ENCODE peak calls at places on chromosomes 5 and 9, in ten cellular contexts. N, T, V, H, I, K, R, Z, B and E are unnamed samples. For H3K9me3, the result is how much of the 10 kb centered on the place peaks cover.

GRCh38 chr5:126718246-126718868 is 58.6 kb upstream of the LMNB1 start:
- DNase-seq in N (peak), T (peak), V (no peak), H (no peak), I (no peak), K (no peak), R (no peak), Z (no peak), B (no peak), E (no peak)

GRCh38 chr5:79130781-79131180 is 19.2 kb downstream of the BHMT start:
- DNase-seq in N (no peak), T (no peak), V (no peak), H (no peak), I (no peak), K (no peak), R (no peak), Z (no peak), B (no peak), E (no peak)

GRCh38 chr9:21919377-21920362 is 74.5 kb downstream of the CDKN2A start:
- DNase-seq in N (no peak), T (no peak), V (no peak), H (peak), I (no peak), K (no peak), R (no peak), Z (no peak), B (peak), E (no peak)

GRCh38 chr5:39080597-39081204 is 6.5 kb upstream of the RICTOR start:
- DNase-seq in N (peak), T (peak), V (peak), H (peak), I (no peak), K (peak), R (no peak), Z (peak), B (peak), E (peak)

GRCh38 chr5:124677376-124677998 is 69.0 kb downstream of the ZNF608 start:
- DNase-seq in N (no peak), T (no peak), V (peak), H (no peak), I (no peak), K (no peak), R (no peak), Z (no peak), B (no peak), E (no peak)

GRCh38 chr9:90838098-90838497 is 36.5 kb downstream of the SYK start:
- DNase-seq in N (no peak), T (no peak), V (no peak), H (peak), I (no peak), K (no peak), R (no peak), Z (peak), B (no peak), E (no peak)

GRCh38 chr5:174505621-174506020 is 218.8 kb upstream of the MSX2 start:
- DNase-seq in N (no peak), T (no peak), V (no peak), H (no peak), I (no peak), K (no peak), R (no peak), Z (no peak), B (no peak), E (no peak)

GRCh38 chr9:78261403-78262001 is 25.6 kb downstream of the CEP78 start:
- DNase-seq in N (peak), T (no peak), V (no peak), H (peak), I (no peak), K (no peak), R (no peak), Z (no peak), B (no peak), E (no peak)

GRCh38 chr9:15211994-15212501 is 95.0 kb downstream of the TTC39B start:
- DNase-seq in N (no peak), T (no peak), V (no peak), H (no peak), I (no peak), K (no peak), R (no peak), Z (no peak), B (no peak), E (no peak)

GRCh38 chr5:150492621-150493020 is 15.3 kb upstream of the NDST1 start:
- DNase-seq in N (no peak), T (no peak), V (peak), H (no peak), I (no peak), K (no peak), R (no peak), Z (no peak), B (no peak), E (no peak)

GRCh38 chr5:125813221-125813974 is 609.8 kb upstream of the GRAMD2B start:
- DNase-seq in N (no peak), T (no peak), V (no peak), H (no peak), I (no peak), K (no peak), R (no peak), Z (no peak), B (no peak), E (no peak)

GRCh38 chr5:172768573-172769323 is 2.2 kb downstream of the DUSP1 start:
- DNase-seq in N (no peak), T (no peak), V (peak), H (no peak), I (peak), K (peak), R (no peak), Z (peak), B (no peak), E (peak)

GRCh38 chr9:29830815-29831214 is 2257.5 kb upstream of the C9orf72 start:
- DNase-seq in N (peak), T (peak), V (no peak), H (no peak), I (no peak), K (peak), R (no peak), Z (no peak), B (no peak), E (no peak)

GRCh38 chr5:173395257-173395932 is 67.2 kb upstream of the STC2 start:
- DNase-seq in N (peak), T (no peak), V (peak), H (no peak), I (no peak), K (no peak), R (no peak), Z (no peak), B (no peak), E (no peak)

GRCh38 chr5:38556115-38556598 is 289 bp downstream of the LIFR start:
- DNase-seq in N (no peak), T (no peak), V (no peak), H (no peak), I (no peak), K (no peak), R (peak), Z (no peak), B (no peak), E (no peak)

GRCh38 chr5:143434261-143435206 is 31.0 kb upstream of the NR3C1 start:
- DNase-seq in N (no peak), T (no peak), V (no peak), H (peak), I (no peak), K (no peak), R (no peak), Z (peak), B (peak), E (no peak)

GRCh38 chr5:174078416-174078815 is 32.9 kb downstream of the NSG2 start:
- DNase-seq in N (no peak), T (no peak), V (no peak), H (no peak), I (no peak), K (no peak), R (no peak), Z (no peak), B (no peak), E (no peak)

GRCh38 chr5:154367101-154367500 is 78.7 kb upstream of the SAP30L start:
- DNase-seq in N (no peak), T (no peak), V (no peak), H (no peak), I (no peak), K (no peak), R (no peak), Z (no peak), B (no peak), E (no peak)

GRCh38 chr9:95103385-95104087 is 214.0 kb downstream of the FANCC start:
- DNase-seq in N (no peak), T (no peak), V (no peak), H (no peak), I (no peak), K (no peak), R (peak), Z (no peak), B (no peak), E (no peak)

GRCh38 chr9:69131682-69132081 is 42.4 kb upstream of the TJP2 start:
- DNase-seq in N (no peak), T (no peak), V (peak), H (no peak), I (peak), K (no peak), R (no peak), Z (peak), B (no peak), E (peak)

GRCh38 chr5:19927919-19928318 is 60.1 kb downstream of the CDH18 start:
- DNase-seq in N (peak), T (peak), V (no peak), H (no peak), I (no peak), K (no peak), R (no peak), Z (no peak), B (no peak), E (no peak)

GRCh38 chr9:82010711-82011110 is 22.1 kb downstream of the SPATA31D1 start:
- DNase-seq in N (no peak), T (no peak), V (no peak), H (no peak), I (no peak), K (no peak), R (no peak), Z (no peak), B (no peak), E (no peak)

GRCh38 chr9:135722365-135722764 is 20.4 kb downstream of the KCNT1 start:
- DNase-seq in N (no peak), T (no peak), V (no peak), H (no peak), I (no peak), K (no peak), R (no peak), Z (no peak), B (no peak), E (no peak)

GRCh38 chr9:116269250-116269649 is 115.7 kb downstream of the PAPPA start:
- DNase-seq in N (peak), T (no peak), V (no peak), H (no peak), I (no peak), K (no peak), R (no peak), Z (no peak), B (no peak), E (no peak)

GRCh38 chr5:135181653-135182052 is 147.6 kb upstream of the PITX1 start:
- DNase-seq in N (no peak), T (no peak), V (no peak), H (no peak), I (no peak), K (no peak), R (no peak), Z (no peak), B (no peak), E (no peak)

GRCh38 chr5:179243333-179243732 is 101.9 kb downstream of the ADAMTS2 start:
- DNase-seq in N (no peak), T (no peak), V (peak), H (no peak), I (no peak), K (peak), R (no peak), Z (no peak), B (no peak), E (no peak)
- H3K4me3 ChIP-seq in N (no peak), T (no peak), V (no peak), H (no peak), I (no peak), K (no peak), R (no peak), Z (no peak), B (no peak), E (no peak)

GRCh38 chr5:140767444-140767843 is 18.5 kb upstream of the PCDHA1 start:
- DNase-seq in N (no peak), T (no peak), V (no peak), H (no peak), I (no peak), K (no peak), R (no peak), Z (no peak), B (no peak), E (no peak)

GRCh38 chr5:140764177-140765020 is 21.5 kb upstream of the PCDHA1 start:
- DNase-seq in N (no peak), T (no peak), V (no peak), H (no peak), I (no peak), K (no peak), R (no peak), Z (no peak), B (no peak), E (no peak)
- H3K9me3 ChIP-seq in N (under half), T (under half), V (under half), H (under half), I (half or more), K (half or more), R (half or more), Z (under half), B (under half), E (half or more)

GRCh38 chr9:38062498-38063362 is 6.3 kb downstream of the SHB start:
- DNase-seq in N (no peak), T (no peak), V (no peak), H (no peak), I (no peak), K (no peak), R (no peak), Z (no peak), B (no peak), E (no peak)
- H3K4me3 ChIP-seq in N (no peak), T (no peak), V (no peak), H (no peak), I (no peak), K (no peak), R (no peak), Z (no peak), B (no peak), E (no peak)

GRCh38 chr5:141258948-141259347 is 13.8 kb downstream of the PCDHB15 start:
- DNase-seq in N (no peak), T (no peak), V (no peak), H (no peak), I (no peak), K (no peak), R (no peak), Z (no peak), B (no peak), E (no peak)

GRCh38 chr5:141261238-141261546 is 16.0 kb downstream of the PCDHB15 start:
- DNase-seq in N (no peak), T (no peak), V (no peak), H (no peak), I (no peak), K (no peak), R (no peak), Z (no peak), B (no peak), E (no peak)

GRCh38 chr5:141258464-141258863 is 13.3 kb downstream of the PCDHB15 start:
- DNase-seq in N (no peak), T (no peak), V (no peak), H (no peak), I (no peak), K (no peak), R (no peak), Z (no peak), B (no peak), E (no peak)

DNA sequence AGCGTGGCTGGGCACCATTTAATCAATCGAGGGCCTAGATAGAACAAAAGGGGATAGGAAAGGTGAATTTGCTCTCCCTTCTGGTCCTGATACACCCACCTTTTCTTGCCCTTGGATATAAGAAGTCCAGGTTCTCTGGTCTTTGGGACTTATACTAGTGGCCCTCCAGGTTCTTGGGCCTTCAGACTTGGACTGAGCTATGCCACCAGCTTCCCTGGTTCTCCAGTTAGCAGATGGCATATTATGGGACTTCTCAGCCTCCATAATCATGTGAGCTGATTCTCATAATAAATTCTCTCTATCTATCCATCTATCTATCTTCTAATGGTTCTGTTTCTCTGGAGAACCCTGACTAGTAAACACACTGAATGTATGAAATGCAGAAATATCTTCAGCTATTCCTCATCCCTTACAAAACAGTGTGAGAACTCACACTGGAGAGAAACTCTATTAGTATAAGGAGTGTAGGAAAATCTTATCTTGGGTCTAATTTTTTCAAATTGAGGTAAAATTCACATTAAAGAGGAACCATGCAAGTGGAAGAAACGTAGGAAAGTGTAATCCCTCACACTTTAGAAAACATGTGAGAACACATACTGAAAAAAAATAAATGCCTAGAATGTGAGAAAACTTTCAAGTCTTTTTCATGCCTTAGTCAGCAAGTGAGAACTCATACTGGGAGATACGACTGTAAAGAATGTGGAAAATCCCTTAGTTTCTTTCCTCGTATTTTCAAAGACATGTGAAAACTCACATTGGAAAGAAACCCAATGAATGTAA is 15.5 kb downstream of the PCDHB15 start:
- DNase-seq in N (peak), T (peak), V (no peak), H (no peak), I (no peak), K (no peak), R (no peak), Z (no peak), B (no peak), E (no peak)
- H3K9me3 ChIP-seq in N (under half), T (under half), V (under half), H (under half), I (half or more), K (half or more), R (half or more), Z (under half), B (under half), E (under half)

GRCh38 chr5:147878066-147878748 is at the start of gene SCGB3A2:
- DNase-seq in N (no peak), T (no peak), V (no peak), H (no peak), I (no peak), K (no peak), R (no peak), Z (no peak), B (no peak), E (no peak)

GRCh38 chr5:147876141-147876540 is 2.4 kb upstream of the SCGB3A2 start:
- DNase-seq in N (no peak), T (no peak), V (no peak), H (no peak), I (no peak), K (no peak), R (no peak), Z (no peak), B (no peak), E (no peak)

GRCh38 chr5:147876626-147877025 is 1.9 kb upstream of the SCGB3A2 start:
- DNase-seq in N (no peak), T (no peak), V (no peak), H (no peak), I (no peak), K (no peak), R (no peak), Z (no peak), B (no peak), E (no peak)

GRCh38 chr5:147879784-147880183 is 1.3 kb downstream of the SCGB3A2 start:
- DNase-seq in N (no peak), T (no peak), V (no peak), H (no peak), I (no peak), K (no peak), R (no peak), Z (no peak), B (no peak), E (no peak)

GRCh38 chr5:147874910-147875367 is 3.6 kb upstream of the SCGB3A2 start:
- DNase-seq in N (no peak), T (no peak), V (no peak), H (no peak), I (no peak), K (no peak), R (no peak), Z (no peak), B (no peak), E (no peak)
- H3K4me3 ChIP-seq in N (no peak), T (no peak), V (no peak), H (no peak), I (no peak), K (no peak), R (no peak), Z (no peak), B (no peak), E (no peak)

DNA sequence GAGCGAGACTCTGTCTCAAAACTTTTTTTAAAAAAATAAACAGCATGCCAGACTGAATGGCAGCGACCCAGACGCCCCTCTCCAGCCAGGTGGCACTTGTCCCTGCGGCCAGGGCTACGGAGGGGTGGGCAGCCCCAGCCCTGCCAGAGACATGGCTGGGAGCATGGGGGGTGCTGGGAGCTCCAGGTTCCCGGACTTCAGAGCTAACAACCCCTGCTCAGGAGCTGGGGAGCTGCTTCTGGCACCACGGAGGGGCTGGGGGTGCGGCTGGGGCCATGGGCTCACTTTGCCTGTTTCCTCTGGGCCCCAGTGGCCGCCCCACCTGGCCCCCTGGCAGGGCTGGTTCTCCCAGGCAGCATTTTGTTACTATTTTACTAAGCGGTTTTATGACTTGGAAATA is 49.9 kb downstream of the SLC12A7 start:
- DNase-seq in N (no peak), T (no peak), V (no peak), H (no peak), I (no peak), K (no peak), R (peak), Z (no peak), B (no peak), E (no peak)
- H3K9me3 ChIP-seq in N (under half), T (under half), V (under half), H (under half), I (under half), K (under half), R (under half), Z (under half), B (under half), E (under half)

GRCh38 chr9:108444400-108445358 is 411.1 kb downstream of the ACTL7B start:
- DNase-seq in N (no peak), T (no peak), V (peak), H (no peak), I (no peak), K (no peak), R (no peak), Z (no peak), B (no peak), E (no peak)
- H3K4me3 ChIP-seq in N (no peak), T (no peak), V (no peak), H (no peak), I (no peak), K (no peak), R (no peak), Z (no peak), B (no peak), E (no peak)